ENCODE peak calls at places on chromosome 20, in five cellular contexts. P is adrenal gland, J is IMR-90, F is testis, I is heart right ventricle. V is an unnamed sample. For H3K4me1, the result is how much of the 10 kb centered on the place peaks cover.

GRCh38 chr20:51562334-51563140 is 20.0 kb upstream of the NFATC2 start:
- DNase-seq in J (peak), F (peak), I (peak), P (peak), V (peak)

GRCh38 chr20:58310291-58310782 is 822 bp downstream of the RAB22A start:
- DNase-seq in I (no peak), F (no peak), J (peak), P (no peak), V (no peak)

GRCh38 chr20:3815703-3816315 is 4.5 kb upstream of the AP5S1 start:
- DNase-seq in F (no peak), I (no peak), P (no peak), J (no peak), V (no peak)

GRCh38 chr20:63979549-63980316 is at the start of gene SAMD10:
- DNase-seq in F (peak), I (peak), P (peak), J (peak), V (no peak)

GRCh38 chr20:35571566-35571965 is 29.7 kb downstream of the ERGIC3 start:
- DNase-seq in I (no peak), F (no peak), J (no peak), P (no peak), V (no peak)

GRCh38 chr20:59560588-59561227 is 43.6 kb upstream of the PHACTR3 start:
- DNase-seq in F (no peak), J (peak), I (no peak), P (no peak), V (no peak)

GRCh38 chr20:23415958-23416583 is 5.2 kb downstream of the NAPB start:
- DNase-seq in P (no peak), J (no peak), F (peak), I (no peak), V (no peak)

GRCh38 chr20:38250607-38251006 is 9.9 kb downstream of the KIAA1755 start:
- DNase-seq in P (no peak), I (no peak), F (no peak), J (no peak), V (no peak)

GRCh38 chr20:56017560-56017959 is 12.2 kb upstream of the CBLN4 start:
- DNase-seq in J (no peak), P (no peak), F (no peak), I (no peak), V (no peak)

DNA sequence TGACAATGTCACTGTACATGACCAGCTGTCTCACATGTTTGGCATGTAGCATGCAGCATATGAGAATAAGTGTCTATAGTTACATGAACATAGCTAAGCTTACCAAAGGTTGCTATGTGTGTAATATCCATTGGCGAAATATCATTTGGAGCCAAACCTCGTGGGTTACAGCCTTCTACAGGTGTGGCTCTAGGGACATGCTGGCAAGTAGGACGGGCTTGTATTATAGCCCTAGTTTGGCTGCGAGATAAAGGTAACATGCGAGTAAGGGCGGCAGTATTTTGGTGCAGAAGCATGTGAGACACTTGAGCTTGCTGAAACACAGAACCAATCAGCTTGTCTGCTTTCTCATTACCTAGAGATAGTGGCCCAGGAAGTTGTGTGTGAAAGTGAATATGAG is 6.4 kb upstream of the ABHD12 start:
- DNase-seq in F (no peak), I (no peak), P (no peak), J (no peak), V (no peak)
- H3K4me1 ChIP-seq in F (under half), I (under half), P (under half), J (under half), V (under half)

DNA sequence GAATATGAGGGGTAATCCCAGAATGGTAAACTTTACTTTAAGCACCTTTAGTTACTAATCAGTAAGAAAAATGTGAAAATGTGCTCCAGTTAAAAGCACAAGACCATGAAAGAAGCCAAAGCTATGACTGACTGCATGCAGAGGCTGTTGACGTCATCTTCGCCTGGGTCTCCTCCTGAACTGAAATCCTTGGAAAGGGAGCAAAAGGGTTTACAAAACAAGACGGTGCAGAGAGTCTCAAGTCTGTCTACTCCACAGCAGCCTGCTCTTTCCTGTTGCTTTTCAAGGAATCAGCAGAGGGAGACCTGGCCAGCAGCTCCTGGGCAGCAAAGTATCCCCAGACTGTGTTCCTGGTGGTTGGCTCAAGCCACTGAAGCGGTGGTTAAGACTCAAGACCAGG is 10.2 kb downstream of the FKBP1A start:
- DNase-seq in J (peak), P (no peak), I (no peak), F (no peak), V (no peak)
- H3K4me1 ChIP-seq in J (under half), P (half or more), I (half or more), F (under half), V (under half)

DNA sequence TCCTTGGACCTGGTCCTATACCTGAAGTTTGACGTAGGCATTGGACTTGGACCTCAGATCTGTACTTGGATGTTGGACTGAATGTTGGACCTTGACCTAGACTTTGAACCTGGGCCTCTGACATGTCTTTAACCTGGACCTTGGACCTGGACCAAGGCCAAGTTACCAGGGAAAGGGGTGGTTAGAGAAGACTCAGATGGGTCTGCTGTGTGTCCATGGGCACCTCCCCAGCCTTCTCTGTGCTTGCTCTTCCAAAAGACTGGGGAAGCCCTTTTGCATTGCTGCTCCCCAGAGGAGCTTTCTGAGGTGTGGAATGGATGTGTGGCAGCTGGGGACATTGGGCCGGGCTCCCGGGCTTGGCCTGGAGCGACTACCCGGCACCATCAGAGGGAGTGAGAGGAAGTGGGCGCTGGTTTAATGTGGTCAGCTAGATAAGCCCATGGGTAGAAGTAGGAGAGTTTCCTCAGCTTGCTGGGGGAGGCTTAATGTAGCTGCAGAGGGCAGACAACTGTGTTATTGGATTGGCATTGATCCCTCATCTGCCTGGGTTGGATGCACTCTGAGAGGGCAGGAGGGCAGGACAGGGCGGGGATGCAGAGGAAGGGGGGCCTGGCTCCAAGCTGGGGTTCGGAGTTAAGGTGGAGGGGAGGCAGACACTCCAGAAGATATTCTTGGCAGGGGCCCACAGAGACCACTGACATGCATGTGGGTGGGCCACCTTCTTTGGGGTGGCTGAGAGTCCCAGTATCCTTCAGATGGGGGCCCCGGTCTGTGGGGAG is 4.2 kb downstream of the SCRT2 start:
- DNase-seq in P (no peak), I (no peak), F (no peak), J (no peak), V (no peak)
- H3K4me1 ChIP-seq in P (under half), I (under half), F (under half), J (under half), V (under half)

DNA sequence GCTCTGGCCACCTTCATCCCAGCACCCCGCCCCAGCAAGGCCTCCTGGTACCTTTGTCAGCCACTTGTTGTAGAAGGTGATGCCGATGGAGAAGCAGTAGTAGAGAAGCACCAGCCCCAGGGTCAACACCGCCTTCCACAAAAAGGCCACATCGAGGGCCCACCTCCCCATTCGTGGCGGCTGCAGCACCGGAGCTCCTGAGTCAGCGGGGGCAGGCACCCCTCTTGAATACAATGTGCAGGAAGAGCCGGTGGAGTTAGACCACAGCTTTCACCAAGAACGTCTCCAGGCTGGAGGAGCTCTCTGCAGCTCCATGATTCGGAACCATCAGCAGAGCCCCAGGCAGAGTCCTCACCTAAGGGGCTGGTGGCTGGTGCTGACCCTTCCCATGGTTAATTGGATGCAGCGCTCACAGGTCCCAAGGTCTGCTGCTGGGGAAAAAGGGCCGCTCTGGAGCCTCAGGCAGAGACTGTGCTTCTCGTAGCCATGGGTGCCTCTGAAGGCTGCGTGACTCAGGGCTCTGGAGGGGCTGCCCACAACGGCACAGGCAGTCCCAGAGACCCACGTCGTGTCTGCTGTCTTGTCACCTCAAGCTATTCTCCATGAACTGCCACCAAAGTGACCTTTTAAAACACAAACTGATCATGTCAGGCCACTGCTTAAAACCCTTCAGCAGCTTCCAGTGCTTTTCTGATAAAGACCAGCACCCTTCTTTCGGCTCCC is 47.9 kb downstream of the ELMO2 start:
- DNase-seq in J (no peak), F (no peak), I (no peak), P (peak), V (no peak)
- H3K4me1 ChIP-seq in J (under half), F (half or more), I (half or more), P (half or more), V (under half)

GRCh38 chr20:34049897-34050695 is 56.4 kb downstream of the RALY start:
- DNase-seq in F (no peak), J (no peak), I (peak), P (no peak), V (peak)
- H3K4me1 ChIP-seq in F (under half), J (under half), I (half or more), P (under half), V (under half)

GRCh38 chr20:62644044-62644795 is 1.9 kb downstream of the SLCO4A1 start:
- DNase-seq in P (no peak), J (no peak), I (no peak), F (no peak), V (no peak)

GRCh38 chr20:62646851-62647520 is 4.7 kb downstream of the SLCO4A1 start:
- DNase-seq in F (no peak), P (no peak), I (no peak), J (no peak), V (no peak)

GRCh38 chr20:62645613-62646012 is 3.3 kb downstream of the SLCO4A1 start:
- DNase-seq in I (no peak), J (no peak), P (no peak), F (no peak), V (no peak)

GRCh38 chr20:62643521-62644043 is 1.3 kb downstream of the SLCO4A1 start:
- DNase-seq in F (no peak), J (peak), I (no peak), P (no peak), V (no peak)

GRCh38 chr20:62644802-62645496 is 2.6 kb downstream of the SLCO4A1 start:
- DNase-seq in F (no peak), P (no peak), J (no peak), I (no peak), V (no peak)
- H3K4me1 ChIP-seq in F (under half), P (under half), J (under half), I (half or more), V (under half)